ENCODE peak calls at places on chromosomes 3 and 15, in nine cellular contexts. C, L, N, H, G, Q, E, J and R are unnamed samples.
A peak's percentile ranks its signal among the peaks of the same experiment; 100 is the strongest.

GRCh38 chr3:11508346-11509174 is 135.2 kb downstream of the VGLL4 start:
- DNase-seq in C (no peak), L (no peak), N (no peak), H (peak; percentile 98), G (no peak), Q (no peak), E (no peak), J (no peak), R (no peak)

GRCh38 chr15:64009798-64010241 is 36.5 kb downstream of the DAPK2 start:
- DNase-seq in C (no peak), L (peak; percentile 32), N (no peak), H (peak; percentile 25), G (no peak), Q (no peak), E (no peak), J (no peak), R (no peak)

GRCh38 chr3:133464573-133464972 is 64.7 kb downstream of the BFSP2 start:
- DNase-seq in C (no peak), L (peak; percentile 64), N (no peak), H (peak; percentile 61), G (peak; percentile 42), Q (peak; percentile 68), E (no peak), J (no peak), R (no peak)

GRCh38 chr3:50562866-50563265 is 4.7 kb downstream of the C3orf18 start:
- DNase-seq in C (no peak), L (peak; percentile 17), N (no peak), H (peak; percentile 21), G (no peak), Q (peak; percentile 11), E (no peak), J (no peak), R (no peak)

GRCh38 chr15:77508541-77509505 is 88.1 kb downstream of the HMG20A start:
- DNase-seq in C (no peak), L (peak; percentile 54), N (peak; percentile 73), H (peak; percentile 29), G (no peak), Q (peak; percentile 72), E (no peak), J (no peak), R (no peak)

GRCh38 chr15:41128174-41128902 is 12.3 kb upstream of the INO80 start:
- DNase-seq in C (no peak), L (no peak), N (no peak), H (no peak), G (no peak), Q (no peak), E (no peak), J (no peak), R (no peak)

GRCh38 chr3:14799146-14799545 is 19.6 kb upstream of the FGD5 start:
- DNase-seq in C (no peak), L (no peak), N (no peak), H (no peak), G (no peak), Q (no peak), E (no peak), J (no peak), R (no peak)

GRCh38 chr3:15630646-15631350 is 29.3 kb downstream of the BTD start:
- DNase-seq in C (no peak), L (peak; percentile 70), N (no peak), H (peak; percentile 70), G (no peak), Q (peak; percentile 82), E (no peak), J (no peak), R (no peak)

GRCh38 chr3:71078723-71079525 is 504.6 kb downstream of the FOXP1 start:
- DNase-seq in C (no peak), L (no peak), N (no peak), H (no peak), G (no peak), Q (no peak), E (no peak), J (no peak), R (no peak)

GRCh38 chr3:138867996-138868395 is 33.3 kb upstream of the PIK3CB start:
- DNase-seq in C (no peak), L (no peak), N (no peak), H (no peak), G (no peak), Q (peak; percentile 20), E (no peak), J (no peak), R (no peak)

GRCh38 chr3:195999896-196000295 is 82.0 kb downstream of the TFRC start:
- DNase-seq in C (peak; percentile 65), L (no peak), N (no peak), H (no peak), G (no peak), Q (no peak), E (no peak), J (no peak), R (no peak)

GRCh38 chr15:68252925-68253534 is 23.5 kb upstream of the CLN6 start:
- DNase-seq in C (peak; percentile 60), L (peak; percentile 89), N (peak; percentile 37), H (peak; percentile 84), G (peak; percentile 75), Q (peak; percentile 91), E (peak; percentile 79), J (no peak), R (no peak)

GRCh38 chr15:68261241-68261640 is 16.3 kb upstream of the FEM1B start:
- DNase-seq in C (no peak), L (no peak), N (no peak), H (no peak), G (no peak), Q (no peak), E (no peak), J (no peak), R (no peak)

GRCh38 chr15:68258684-68259083 is 18.9 kb upstream of the FEM1B start:
- DNase-seq in C (no peak), L (no peak), N (no peak), H (no peak), G (no peak), Q (peak; percentile 34), E (no peak), J (no peak), R (no peak)

GRCh38 chr15:68259883-68260282 is 17.7 kb upstream of the FEM1B start:
- DNase-seq in C (no peak), L (no peak), N (no peak), H (no peak), G (no peak), Q (no peak), E (no peak), J (no peak), R (no peak)

GRCh38 chr15:68256675-68257450 is 20.7 kb upstream of the FEM1B start:
- DNase-seq in C (peak; percentile 97), L (peak; percentile 96), N (peak; percentile 79), H (peak; percentile 75), G (peak; percentile 20), Q (peak; percentile 97), E (no peak), J (no peak), R (peak; percentile 92)
- H3K4me3 ChIP-seq in C (peak overlapping the region; percentile 30), L (peak overlapping the region; percentile 57), N (peak overlapping the region; percentile 59), H (peak overlapping the region; percentile 50), G (peak overlapping the region; percentile 45), Q (peak overlapping the region; percentile 53), E (no peak overlapping the region), J (peak overlapping the region; percentile 59), R (peak overlapping the region; percentile 83)

DNA sequence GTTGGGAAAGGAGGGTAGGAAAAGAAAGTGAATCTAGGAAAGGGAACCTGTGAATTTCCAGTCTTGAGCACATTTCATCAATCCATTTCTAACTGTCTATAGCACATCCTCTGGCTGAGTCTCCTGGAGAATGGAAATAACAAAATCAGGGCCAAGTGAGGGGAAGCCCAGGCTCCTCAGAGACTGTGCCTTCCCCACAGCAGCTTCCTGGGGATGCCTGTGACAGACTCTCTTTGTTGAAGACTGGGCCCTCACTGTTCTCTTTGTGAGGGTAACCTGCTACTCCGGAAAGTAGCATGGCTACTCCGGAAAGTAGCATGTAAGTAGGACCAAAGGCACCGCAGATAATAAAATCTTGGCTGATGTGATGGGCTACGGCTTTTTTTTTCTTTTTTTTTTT is 22.6 kb upstream of the CSPG5 start:
- DNase-seq in C (no peak), L (no peak), N (no peak), H (no peak), G (no peak), Q (no peak), E (no peak), J (no peak), R (no peak)
- H3K4me3 ChIP-seq in C (no peak overlapping the region), L (no peak overlapping the region), N (no peak overlapping the region), H (no peak overlapping the region), G (no peak overlapping the region), Q (no peak overlapping the region), E (no peak overlapping the region), J (no peak overlapping the region), R (no peak overlapping the region)

GRCh38 chr3:141753399-141753798 is 9.8 kb upstream of the GRK7 start:
- DNase-seq in C (no peak), L (no peak), N (no peak), H (no peak), G (no peak), Q (no peak), E (no peak), J (no peak), R (no peak)
- H3K4me3 ChIP-seq in C (no peak overlapping the region), L (no peak overlapping the region), N (no peak overlapping the region), H (no peak overlapping the region), G (no peak overlapping the region), Q (no peak overlapping the region), E (no peak overlapping the region), J (no peak overlapping the region), R (no peak overlapping the region)

GRCh38 chr15:33150993-33151392 is 43.5 kb downstream of the FMN1 start:
- DNase-seq in C (no peak), L (no peak), N (no peak), H (no peak), G (no peak), Q (no peak), E (no peak), J (no peak), R (no peak)

GRCh38 chr15:33154366-33155166 is 39.9 kb downstream of the FMN1 start:
- DNase-seq in C (peak; percentile 95), L (peak; percentile 51), N (no peak), H (peak; percentile 87), G (peak; percentile 76), Q (peak; percentile 28), E (no peak), J (peak; percentile 86), R (no peak)

GRCh38 chr15:33150516-33150915 is 44.0 kb downstream of the FMN1 start:
- DNase-seq in C (no peak), L (no peak), N (no peak), H (no peak), G (no peak), Q (no peak), E (no peak), J (no peak), R (no peak)

GRCh38 chr15:33153548-33153947 is 41.0 kb downstream of the FMN1 start:
- DNase-seq in C (no peak), L (no peak), N (no peak), H (no peak), G (no peak), Q (no peak), E (no peak), J (no peak), R (no peak)

DNA sequence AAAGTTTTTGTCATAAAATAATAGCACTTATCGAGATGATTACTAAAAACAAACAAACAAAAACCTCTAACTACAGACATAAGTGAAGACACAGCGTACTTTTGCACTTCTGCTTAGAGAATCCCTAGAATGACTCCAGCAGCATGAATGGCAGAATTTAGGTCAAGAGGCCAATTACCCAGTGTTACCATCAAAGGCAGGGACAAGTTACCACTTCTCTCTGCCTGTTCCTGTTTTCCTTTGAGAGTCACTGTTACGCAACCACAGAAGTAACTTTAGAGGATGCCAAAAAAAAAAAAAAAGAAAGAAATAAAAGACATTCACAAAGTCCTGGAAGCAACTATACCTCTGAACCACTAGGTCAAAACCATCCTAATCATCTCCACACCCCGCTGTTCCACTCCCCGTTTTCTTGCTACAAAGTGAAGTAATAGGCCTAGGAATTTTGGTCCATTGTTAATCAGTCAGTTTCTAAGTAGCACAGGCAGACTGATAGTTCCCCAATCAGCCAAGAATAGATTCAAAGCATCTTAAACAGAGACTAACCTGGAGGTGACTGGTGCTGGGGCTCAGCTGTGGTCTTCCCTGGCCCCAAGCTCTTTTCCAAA is 41.9 kb downstream of the FMN1 start:
- DNase-seq in C (peak; percentile 77), L (peak; percentile 54), N (no peak), H (peak; percentile 42), G (peak; percentile 19), Q (peak; percentile 14), E (no peak), J (no peak), R (no peak)
- H3K4me3 ChIP-seq in C (no peak overlapping the region), L (no peak overlapping the region), N (peak overlapping the region; percentile 19), H (no peak overlapping the region), G (no peak overlapping the region), Q (no peak overlapping the region), E (no peak overlapping the region), J (no peak overlapping the region), R (peak overlapping the region; percentile 53)